ENCODE peak calls at places on chromosomes 11 and 22, in ten cellular contexts. X, E, S, K, Y, D, R, L, V and M are unnamed samples.

GRCh38 chr11:69718912-69719311 is 15.1 kb upstream of the FGF19 start:
- DNase-seq in Y (no peak), E (no peak), D (no peak), R (no peak), K (no peak), X (no peak), S (no peak), L (no peak), V (no peak), M (no peak)

GRCh38 chr11:8382436-8383053 is 118.9 kb upstream of the LMO1 start:
- DNase-seq in Y (no peak), L (no peak), R (peak; percentile 70), V (peak; percentile 30), E (no peak), D (no peak), X (no peak), S (peak; percentile 33), K (no peak), M (peak; percentile 39)

GRCh38 chr11:18088371-18088770 is 17.5 kb downstream of the SAAL1 start:
- DNase-seq in Y (no peak), E (no peak), R (peak; percentile 39), L (no peak), K (no peak), D (no peak), V (no peak), X (no peak), S (no peak), M (no peak)

GRCh38 chr11:124923296-124923695 is 4.2 kb downstream of the HEPN1 start:
- DNase-seq in X (no peak), D (no peak), L (no peak), S (no peak), R (no peak), Y (no peak), V (no peak), K (no peak), E (no peak), M (no peak)

GRCh38 chr22:48577014-48577690 is 1250.5 kb downstream of the BRD1 start:
- DNase-seq in E (no peak), Y (no peak), R (no peak), X (no peak), L (no peak), K (no peak), S (no peak), V (no peak), D (peak; percentile 40), M (peak; percentile 56)

GRCh38 chr11:3163241-3163981 is 1.7 kb downstream of the OSBPL5 start:
- DNase-seq in E (no peak), S (no peak), V (no peak), X (no peak), R (no peak), Y (no peak), K (no peak), L (no peak), D (no peak), M (no peak)

GRCh38 chr22:35947794-35948425 is 80.7 kb downstream of the RBFOX2 start:
- DNase-seq in Y (no peak), D (no peak), S (peak; percentile 77), L (no peak), K (no peak), V (peak; percentile 17), X (no peak), R (peak; percentile 70), E (no peak), M (no peak)

GRCh38 chr22:42425337-42425988 is 6.7 kb downstream of the NFAM1 start:
- DNase-seq in V (no peak), Y (no peak), L (peak; percentile 25), D (no peak), K (no peak), S (no peak), R (no peak), X (no peak), E (no peak), M (no peak)

GRCh38 chr11:66142370-66143263 is 72.5 kb downstream of the PACS1 start:
- DNase-seq in R (peak; percentile 79), K (no peak), D (no peak), X (no peak), V (peak; percentile 66), Y (no peak), E (no peak), L (no peak), S (peak; percentile 53), M (no peak)

GRCh38 chr22:36758792-36759271 is 17.1 kb downstream of the IFT27 start:
- DNase-seq in R (no peak), E (no peak), X (no peak), V (no peak), L (no peak), D (no peak), Y (no peak), K (peak; percentile 6), S (no peak), M (no peak)

GRCh38 chr11:128948583-128948982 is 5.9 kb upstream of the TP53AIP1 start:
- DNase-seq in D (peak; percentile 52), V (no peak), S (no peak), E (no peak), K (no peak), X (no peak), R (no peak), L (no peak), Y (no peak), M (no peak)

GRCh38 chr22:19066531-19067271 is 55.5 kb downstream of the DGCR2 start:
- DNase-seq in X (peak; percentile 59), V (peak; percentile 59), L (no peak), R (peak; percentile 76), K (no peak), Y (no peak), E (no peak), D (no peak), S (peak; percentile 83), M (no peak)

GRCh38 chr11:118152552-118153471 is at the start of gene SCN4B:
- DNase-seq in L (peak; percentile 68), X (peak; percentile 63), E (no peak), R (peak; percentile 65), S (peak; percentile 20), K (peak; percentile 47), D (peak; percentile 93), Y (no peak), V (no peak), M (peak; percentile 85)

GRCh38 chr11:9990221-9990973 is 303.6 kb downstream of the SBF2 start:
- DNase-seq in Y (no peak), S (peak; percentile 37), L (no peak), V (no peak), E (peak; percentile 76), X (no peak), K (no peak), R (peak; percentile 8), D (no peak), M (no peak)
- TF ChIP-seq CTCF in Y (no peak), S (peak; percentile 41), L (no peak), V (peak; percentile 19), E (peak; percentile 49), X (no peak), K (no peak), R (peak; percentile 28), D (no peak), M (no peak)

DNA sequence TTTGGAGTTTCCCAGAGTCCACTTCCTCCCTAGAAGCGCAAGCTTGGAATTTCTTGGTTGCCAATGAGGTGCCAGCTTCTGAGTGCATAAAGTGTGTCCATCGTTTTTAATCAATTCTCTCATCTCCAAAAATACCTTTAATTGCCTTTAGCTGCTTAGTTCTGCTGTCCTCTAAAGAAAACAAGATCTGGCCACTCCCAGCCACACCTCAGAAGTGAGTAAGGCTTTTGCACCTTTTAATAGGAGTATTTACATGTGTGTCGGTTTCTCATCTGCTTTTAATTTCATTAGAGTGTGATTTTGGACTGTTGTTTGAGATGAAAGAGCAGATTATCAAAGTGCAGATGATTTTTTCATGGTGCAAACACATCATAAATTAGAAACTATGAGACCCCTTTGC is 20.1 kb downstream of the CD44 start:
- DNase-seq in S (no peak), V (no peak), X (no peak), K (no peak), D (no peak), L (no peak), Y (no peak), E (no peak), R (no peak), M (no peak)
- H3K4me1 ChIP-seq in S (peaks cover 49% of the 10 kb centered on the region), V (peaks cover 87% of the 10 kb centered on the region), X (no peaks in the 10 kb centered on the region), K (no peaks in the 10 kb centered on the region), D (peaks cover 16% of the 10 kb centered on the region), L (peaks cover 56% of the 10 kb centered on the region), Y (peaks cover 14% of the 10 kb centered on the region), E (peaks cover 100% of the 10 kb centered on the region), R (peaks cover 43% of the 10 kb centered on the region), M (no peaks in the 10 kb centered on the region)

GRCh38 chr11:88521354-88522310 is 184.1 kb upstream of the CTSC start:
- DNase-seq in E (no peak), R (no peak), Y (no peak), X (no peak), V (no peak), D (no peak), K (no peak), L (no peak), S (peak; percentile 34), M (no peak)

GRCh38 chr11:88522624-88523361 is 185.3 kb upstream of the CTSC start:
- DNase-seq in L (no peak), X (no peak), E (no peak), Y (no peak), K (no peak), S (no peak), D (no peak), V (no peak), R (no peak), M (no peak)

GRCh38 chr11:88515002-88515401 is 177.5 kb upstream of the CTSC start:
- DNase-seq in E (no peak), Y (no peak), K (no peak), V (no peak), S (no peak), X (no peak), R (no peak), D (no peak), L (no peak), M (peak; percentile 26)

GRCh38 chr11:88523362-88524028 is 186.0 kb upstream of the CTSC start:
- DNase-seq in D (no peak), L (no peak), V (no peak), R (peak; percentile 20), X (no peak), K (no peak), S (peak; percentile 49), E (no peak), Y (no peak), M (no peak)

GRCh38 chr11:88520391-88520790 is 182.9 kb upstream of the CTSC start:
- DNase-seq in X (no peak), R (peak; percentile 27), Y (no peak), L (no peak), S (peak; percentile 49), V (no peak), D (no peak), K (no peak), E (no peak), M (no peak)
- TF ChIP-seq CTCF in X (no peak), R (no peak), Y (no peak), L (no peak), S (no peak), V (no peak), D (no peak), K (no peak), E (no peak), M (no peak)

DNA sequence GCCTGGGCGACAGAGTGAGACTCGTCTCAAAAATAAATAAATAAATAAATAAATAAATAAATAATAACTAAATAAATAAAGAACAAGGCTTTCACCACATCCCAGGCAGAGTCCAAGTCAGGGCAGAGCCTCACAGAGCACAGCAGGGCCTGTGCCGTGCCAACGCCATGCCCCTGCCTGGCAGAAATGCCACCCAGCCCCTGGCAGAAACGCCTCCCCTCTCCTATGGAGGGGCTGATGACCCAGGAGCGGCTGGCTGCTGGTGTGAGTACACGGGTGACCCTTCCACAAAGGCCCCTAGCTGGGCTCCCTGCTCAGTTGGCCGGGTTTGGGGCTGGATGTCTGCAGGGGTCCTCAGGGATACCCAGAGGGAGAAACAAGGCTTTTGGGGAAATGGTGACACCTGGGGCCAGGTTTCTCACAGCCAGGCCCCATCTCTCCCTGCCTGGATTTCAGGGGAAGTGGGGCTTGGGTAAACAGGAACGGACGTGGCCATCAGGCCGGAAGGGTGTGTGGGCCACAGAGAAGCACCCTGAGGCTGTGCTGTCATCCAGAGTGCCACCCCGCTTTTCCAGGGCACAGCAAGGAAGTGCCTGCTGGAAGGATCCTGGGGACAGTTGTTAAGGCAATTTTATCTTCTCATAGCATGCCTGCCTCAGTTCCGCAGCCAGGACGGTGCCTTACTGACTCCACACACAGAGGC is 5.1 kb downstream of the BID start:
- DNase-seq in K (no peak), X (no peak), Y (no peak), D (no peak), V (no peak), L (peak; percentile 43), E (no peak), S (no peak), R (no peak), M (no peak)
- H3K4me1 ChIP-seq in K (peaks cover 3% of the 10 kb centered on the region), X (no peaks in the 10 kb centered on the region), Y (peaks cover 21% of the 10 kb centered on the region), D (peaks cover 9% of the 10 kb centered on the region), V (no peaks in the 10 kb centered on the region), L (peaks cover 36% of the 10 kb centered on the region), E (peaks cover 16% of the 10 kb centered on the region), S (peaks cover 15% of the 10 kb centered on the region), R (peaks cover 11% of the 10 kb centered on the region), M (peaks cover 6% of the 10 kb centered on the region)